ENCODE peak calls at places on chromosomes 16 and 17, in nine cellular contexts. E is GM23248, C is Karpas-422, N is neuronal stem cell, M is PC-3, O is IMR-90, Q is endodermal cell, I is mammary epithelial cell, Z is H1. X is an unnamed sample.

GRCh38 chr16:75250089-75250808 is 1.2 kb downstream of the BCAR1 start:
- DNase-seq in E (peak), C (no peak), N (no peak), M (peak), O (no peak), Q (no peak), I (no peak), Z (no peak), X (no peak)

GRCh38 chr17:1315409-1315808 is 35.9 kb downstream of the TRARG1 start:
- DNase-seq in E (no peak), C (no peak), N (no peak), M (no peak), O (no peak), Q (no peak), I (no peak), Z (no peak), X (no peak)

GRCh38 chr16:70417661-70418060 is 21.2 kb downstream of the ST3GAL2 start:
- DNase-seq in E (no peak), C (no peak), N (no peak), M (no peak), O (no peak), Q (no peak), I (no peak), Z (no peak), X (no peak)

GRCh38 chr17:57727776-57728175 is 17.3 kb downstream of the CCDC182 start:
- DNase-seq in E (no peak), C (no peak), N (no peak), M (no peak), O (no peak), Q (no peak), I (no peak), Z (no peak), X (no peak)

GRCh38 chr17:74754832-74755231 is 6.4 kb downstream of the NHERF1 start:
- DNase-seq in E (no peak), C (no peak), N (no peak), M (no peak), O (no peak), Q (no peak), I (no peak), Z (no peak), X (peak)

GRCh38 chr17:47276868-47277267 is 23.2 kb downstream of the ITGB3 start:
- DNase-seq in E (peak), C (no peak), N (no peak), M (peak), O (peak), Q (peak), I (peak), Z (no peak), X (no peak)

GRCh38 chr17:43943769-43944418 is 1.6 kb upstream of the PPY start:
- DNase-seq in E (peak), C (peak), N (peak), M (peak), O (peak), Q (peak), I (peak), Z (peak), X (peak)

GRCh38 chr16:57091990-57092785 is at the start of gene CPNE2:
- DNase-seq in E (peak), C (peak), N (peak), M (peak), O (peak), Q (peak), I (no peak), Z (no peak), X (peak)

GRCh38 chr17:37050905-37051304 is 102.2 kb downstream of the AATF start:
- DNase-seq in E (no peak), C (no peak), N (no peak), M (peak), O (peak), Q (peak), I (no peak), Z (no peak), X (no peak)

GRCh38 chr16:11253995-11254912 is 1.8 kb downstream of the SOCS1 start:
- DNase-seq in E (no peak), C (peak), N (no peak), M (no peak), O (peak), Q (peak), I (no peak), Z (no peak), X (no peak)

GRCh38 chr16:28193530-28194423 is 18.0 kb downstream of the XPO6 start:
- DNase-seq in E (peak), C (no peak), N (no peak), M (peak), O (peak), Q (no peak), I (peak), Z (no peak), X (no peak)

GRCh38 chr17:57735707-57736106 is 9.4 kb downstream of the CCDC182 start:
- DNase-seq in E (no peak), C (peak), N (no peak), M (peak), O (no peak), Q (peak), I (peak), Z (no peak), X (peak)

GRCh38 chr17:73013816-73014663 is 78.4 kb downstream of the SLC39A11 start:
- DNase-seq in E (peak), C (peak), N (no peak), M (peak), O (peak), Q (peak), I (no peak), Z (no peak), X (no peak)

GRCh38 chr16:1707193-1707790 is 1.3 kb downstream of the MAPK8IP3 start:
- DNase-seq in E (peak), C (peak), N (no peak), M (peak), O (peak), Q (peak), I (no peak), Z (no peak), X (peak)

GRCh38 chr17:62048262-62048661 is 16.8 kb downstream of the MED13 start:
- DNase-seq in E (no peak), C (no peak), N (no peak), M (no peak), O (no peak), Q (no peak), I (no peak), Z (no peak), X (no peak)

GRCh38 chr16:70428178-70428998 is 10.5 kb downstream of the ST3GAL2 start:
- DNase-seq in E (peak), C (peak), N (no peak), M (peak), O (peak), Q (peak), I (peak), Z (no peak), X (peak)

GRCh38 chr17:17305282-17305801 is 2.2 kb downstream of the NT5M start:
- DNase-seq in E (no peak), C (peak), N (no peak), M (no peak), O (no peak), Q (no peak), I (no peak), Z (no peak), X (peak)

GRCh38 chr16:88782454-88783390 is 2.3 kb downstream of the PIEZO1 start:
- DNase-seq in E (peak), C (no peak), N (no peak), M (peak), O (peak), Q (no peak), I (peak), Z (no peak), X (no peak)

GRCh38 chr16:4298761-4299522 is 16.9 kb upstream of the GLIS2 start:
- DNase-seq in E (peak), C (no peak), N (no peak), M (peak), O (peak), Q (peak), I (peak), Z (no peak), X (no peak)

GRCh38 chr17:60169921-60170817 is 20.4 kb downstream of the CA4 start:
- DNase-seq in E (peak), C (peak), N (no peak), M (no peak), O (peak), Q (peak), I (peak), Z (no peak), X (no peak)

GRCh38 chr17:83067718-83068261 is 11.6 kb upstream of the METRNL start:
- DNase-seq in E (peak), C (no peak), N (no peak), M (peak), O (peak), Q (peak), I (no peak), Z (no peak), X (peak)

GRCh38 chr17:79955167-79955549 is 80.5 kb downstream of the TBC1D16 start:
- DNase-seq in E (no peak), C (no peak), N (no peak), M (no peak), O (no peak), Q (no peak), I (no peak), Z (no peak), X (no peak)

GRCh38 chr17:7557825-7558543 is 566 bp upstream of the TNFSF13 start:
- DNase-seq in E (peak), C (peak), N (no peak), M (peak), O (peak), Q (peak), I (peak), Z (no peak), X (peak)

GRCh38 chr17:74491645-74492044 is 25.2 kb downstream of the CD300A start:
- DNase-seq in E (no peak), C (no peak), N (no peak), M (no peak), O (no peak), Q (no peak), I (no peak), Z (no peak), X (no peak)

GRCh38 chr16:51705142-51705541 is 554.1 kb upstream of the SALL1 start:
- DNase-seq in E (no peak), C (no peak), N (no peak), M (no peak), O (no peak), Q (no peak), I (no peak), Z (no peak), X (no peak)

GRCh38 chr17:31320231-31320630 is 1.2 kb downstream of the EVI2A start:
- DNase-seq in E (no peak), C (no peak), N (no peak), M (no peak), O (no peak), Q (no peak), I (no peak), Z (no peak), X (peak)
- H3K9ac ChIP-seq in E (no peak), C (no peak), N (no peak), M (no peak), O (no peak), Q (no peak), I (no peak), Z (no peak), X (peak)

GRCh38 chr17:3959921-3960601 is 4.2 kb downstream of the ATP2A3 start:
- DNase-seq in E (no peak), C (no peak), N (no peak), M (no peak), O (no peak), Q (no peak), I (no peak), Z (no peak), X (no peak)

GRCh38 chr17:3957735-3958134 is 6.5 kb downstream of the ATP2A3 start:
- DNase-seq in E (no peak), C (no peak), N (no peak), M (no peak), O (no peak), Q (no peak), I (no peak), Z (no peak), X (no peak)

GRCh38 chr17:3960764-3961163 is 3.5 kb downstream of the ATP2A3 start:
- DNase-seq in E (peak), C (no peak), N (no peak), M (no peak), O (peak), Q (no peak), I (no peak), Z (no peak), X (no peak)

GRCh38 chr17:3958200-3958599 is 6.0 kb downstream of the ATP2A3 start:
- DNase-seq in E (no peak), C (no peak), N (no peak), M (no peak), O (no peak), Q (no peak), I (no peak), Z (no peak), X (no peak)

DNA sequence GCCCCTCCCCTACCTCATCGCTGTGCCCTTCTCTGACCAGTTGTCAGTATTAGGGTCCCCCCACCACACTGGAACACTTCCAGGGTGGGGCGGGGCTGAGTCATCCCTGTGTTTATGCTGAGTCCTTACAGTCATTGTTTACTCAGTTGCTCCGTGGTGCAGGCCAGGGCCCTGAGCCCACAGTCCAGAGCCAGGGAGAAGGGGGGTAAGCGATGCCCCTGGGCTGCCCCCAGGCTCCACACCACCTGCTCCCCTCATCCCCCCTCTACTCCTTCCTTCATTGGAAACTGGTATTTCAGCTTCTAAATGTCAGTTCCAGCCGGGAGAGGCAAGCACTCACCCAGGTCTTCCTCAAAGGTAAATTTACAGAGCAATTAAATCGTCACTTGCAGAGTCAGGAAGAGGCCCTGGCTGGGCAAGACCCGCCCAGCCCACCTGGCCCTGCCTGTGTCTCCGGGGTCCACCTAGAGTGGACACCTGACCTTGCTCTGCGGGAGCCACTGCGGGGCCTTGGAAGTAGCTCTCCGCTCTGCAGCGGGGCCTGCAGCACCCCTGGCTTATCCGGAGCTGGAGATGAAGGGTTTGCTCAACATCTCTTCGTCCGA is 4.8 kb downstream of the ATP2A3 start:
- DNase-seq in E (peak), C (no peak), N (no peak), M (peak), O (peak), Q (peak), I (no peak), Z (no peak), X (no peak)
- H3K9ac ChIP-seq in E (no peak), C (peak), N (no peak), M (no peak), O (no peak), Q (no peak), I (no peak), Z (no peak), X (no peak)

GRCh38 chr17:29722411-29723198 is 99.9 kb upstream of the CORO6 start:
- DNase-seq in E (peak), C (peak), N (no peak), M (no peak), O (peak), Q (no peak), I (no peak), Z (no peak), X (peak)

GRCh38 chr17:29728490-29728889 is 105.8 kb upstream of the CORO6 start:
- DNase-seq in E (no peak), C (no peak), N (no peak), M (no peak), O (no peak), Q (no peak), I (no peak), Z (no peak), X (no peak)

GRCh38 chr17:29723283-29724047 is 100.8 kb upstream of the CORO6 start:
- DNase-seq in E (no peak), C (peak), N (no peak), M (no peak), O (no peak), Q (no peak), I (no peak), Z (no peak), X (no peak)

GRCh38 chr17:29731589-29731929 is 108.8 kb upstream of the CORO6 start:
- DNase-seq in E (no peak), C (no peak), N (no peak), M (no peak), O (no peak), Q (no peak), I (no peak), Z (no peak), X (no peak)

DNA sequence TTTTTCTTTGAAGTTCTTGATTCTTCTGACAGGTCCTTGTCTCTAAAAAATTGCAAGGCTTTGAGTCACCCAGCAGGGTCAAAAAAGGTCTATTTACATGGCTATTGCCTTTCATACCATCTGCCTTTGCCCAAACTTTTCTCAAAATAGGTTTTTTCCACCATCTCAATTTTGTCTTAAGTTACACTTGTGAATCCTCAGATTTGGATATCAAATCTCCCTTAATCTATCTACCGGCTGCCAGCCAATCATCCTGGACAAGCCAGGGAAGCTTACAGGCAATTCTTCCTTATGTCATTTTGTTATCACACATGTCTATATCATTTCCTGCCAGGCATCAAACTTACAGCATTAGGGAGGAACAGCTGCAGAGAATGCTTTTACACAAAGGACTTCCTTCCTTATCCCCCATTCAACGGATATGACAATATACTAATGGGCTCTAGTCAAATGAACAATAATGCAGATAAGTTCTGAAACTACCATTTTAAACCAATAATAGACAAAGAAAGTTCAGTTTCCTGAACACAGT is 104.1 kb upstream of the CORO6 start:
- DNase-seq in E (peak), C (peak), N (no peak), M (peak), O (peak), Q (no peak), I (no peak), Z (no peak), X (no peak)
- H3K9ac ChIP-seq in E (no peak), C (no peak), N (no peak), M (no peak), O (no peak), Q (no peak), I (no peak), Z (no peak), X (no peak)

DNA sequence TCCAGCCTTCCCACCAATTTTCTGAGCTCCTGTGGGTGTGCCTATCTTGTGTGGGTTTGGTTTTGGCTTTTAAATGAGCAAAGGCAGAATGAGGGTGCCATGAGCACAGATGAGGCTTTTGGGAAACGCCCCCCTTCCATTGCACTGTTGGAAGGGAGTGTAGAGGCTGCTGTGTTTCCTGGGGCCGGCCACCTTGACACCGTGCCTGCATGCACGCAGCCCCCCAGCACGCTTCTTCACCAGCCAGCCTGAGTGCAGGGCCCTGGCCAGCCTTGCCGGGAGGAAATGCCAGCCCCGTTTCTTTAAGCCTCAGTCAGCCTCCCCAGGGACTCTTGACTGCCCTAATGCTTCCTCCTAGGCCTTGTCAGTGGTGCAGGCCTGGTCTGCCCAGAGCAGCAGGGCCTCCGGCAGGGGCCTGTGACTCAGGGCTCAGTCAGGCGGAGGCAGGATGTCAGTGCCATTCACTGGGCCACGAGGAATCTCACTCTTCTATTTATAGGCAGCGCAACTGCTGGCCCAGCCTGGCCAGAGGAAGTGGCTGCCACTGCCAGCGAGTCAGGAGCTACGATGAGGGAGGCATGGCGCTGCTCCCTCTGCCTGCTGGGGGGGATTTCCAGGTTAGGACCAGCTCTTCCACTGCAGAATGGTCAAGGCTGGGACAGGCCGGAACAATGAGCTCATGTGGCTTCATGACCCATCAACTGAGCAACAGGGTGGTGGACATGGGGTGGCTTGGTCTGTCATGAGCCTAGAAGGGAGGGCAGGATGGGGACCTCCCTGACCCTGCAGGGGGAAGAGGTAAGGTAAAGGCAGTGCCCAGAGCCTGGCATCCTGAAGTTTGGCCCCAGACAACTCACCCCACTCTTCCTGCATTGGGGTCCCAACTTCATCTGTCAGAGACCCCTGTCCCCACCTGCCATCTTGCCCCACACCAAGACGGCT is 205.2 kb downstream of the RAB11FIP4 start:
- DNase-seq in E (peak), C (peak), N (no peak), M (peak), O (peak), Q (peak), I (peak), Z (peak), X (peak)
- H3K9ac ChIP-seq in E (peak), C (peak), N (no peak), M (peak), O (peak), Q (no peak), I (no peak), Z (no peak), X (no peak)

GRCh38 chr17:39618252-39618913 is 8.4 kb upstream of the PPP1R1B start:
- DNase-seq in E (peak), C (peak), N (no peak), M (peak), O (no peak), Q (peak), I (peak), Z (no peak), X (no peak)
- H3K9ac ChIP-seq in E (peak), C (peak), N (no peak), M (peak), O (peak), Q (no peak), I (no peak), Z (no peak), X (peak)

X was measured in MM.1S.